ENCODE peak calls at places on chromosomes 6 and 20, in seven cellular contexts. E is fibroblast of lung, I is MM.1S, Q is skeletal muscle cell, S is mucosa of descending colon, A is GM12865, J is fibroblast of the aortic adventitia. W is an unnamed sample.

GRCh38 chr6:88492824-88493223 is 326.7 kb upstream of the CNR1 start:
- DNase-seq in S (no peak), I (peak), Q (peak), E (peak), A (peak), J (peak), W (peak)

GRCh38 chr20:40535816-40536215 is 153.2 kb downstream of the MAFB start:
- DNase-seq in J (no peak), E (no peak), I (no peak), S (no peak), Q (no peak), A (no peak), W (no peak)

GRCh38 chr6:36730424-36731380 is 33.1 kb downstream of the RAB44 start:
- DNase-seq in J (no peak), A (no peak), Q (no peak), S (no peak), I (no peak), E (no peak), W (no peak)

GRCh38 chr6:158909938-158910337 is 90.1 kb downstream of the RSPH3 start:
- DNase-seq in A (peak), I (no peak), S (no peak), J (no peak), E (no peak), Q (no peak), W (no peak)

GRCh38 chr6:136113736-136114173 is 136.4 kb downstream of the MTFR2 start:
- DNase-seq in J (peak), S (peak), I (no peak), Q (peak), E (peak), A (no peak), W (peak)

GRCh38 chr20:58932170-58932569 is 48.9 kb upstream of the NELFCD start:
- DNase-seq in E (no peak), S (no peak), A (no peak), Q (no peak), I (no peak), J (no peak), W (no peak)

GRCh38 chr6:132011582-132011981 is 60.4 kb upstream of the CCN2 start:
- DNase-seq in J (peak), S (no peak), I (no peak), Q (no peak), A (no peak), E (peak), W (peak)

GRCh38 chr6:41291717-41292116 is 5.2 kb upstream of the TREM1 start:
- DNase-seq in A (no peak), I (no peak), E (no peak), S (no peak), J (no peak), Q (no peak), W (no peak)

GRCh38 chr6:32945106-32945761 is 4.4 kb upstream of the HLA-DMB start:
- DNase-seq in E (peak), Q (no peak), S (peak), J (no peak), A (peak), I (no peak), W (no peak)

GRCh38 chr6:30720738-30721197 is 616 bp downstream of the TUBB start:
- DNase-seq in J (peak), Q (no peak), S (peak), I (peak), A (peak), E (peak), W (no peak)

GRCh38 chr6:127483399-127484055 is 24.3 kb upstream of the KIAA0408 start:
- DNase-seq in E (no peak), A (no peak), J (no peak), S (no peak), I (peak), Q (no peak), W (no peak)
- H3K4me3 ChIP-seq in E (peak), A (no peak), J (no peak), S (no peak), I (peak), Q (no peak), W (no peak)

GRCh38 chr6:169250660-169251059 is 3.0 kb downstream of the THBS2 start:
- DNase-seq in Q (peak), I (no peak), J (peak), E (peak), A (no peak), S (no peak), W (no peak)
- H3K4me3 ChIP-seq in Q (no peak), I (no peak), J (peak), E (peak), A (no peak), S (no peak), W (no peak)

DNA sequence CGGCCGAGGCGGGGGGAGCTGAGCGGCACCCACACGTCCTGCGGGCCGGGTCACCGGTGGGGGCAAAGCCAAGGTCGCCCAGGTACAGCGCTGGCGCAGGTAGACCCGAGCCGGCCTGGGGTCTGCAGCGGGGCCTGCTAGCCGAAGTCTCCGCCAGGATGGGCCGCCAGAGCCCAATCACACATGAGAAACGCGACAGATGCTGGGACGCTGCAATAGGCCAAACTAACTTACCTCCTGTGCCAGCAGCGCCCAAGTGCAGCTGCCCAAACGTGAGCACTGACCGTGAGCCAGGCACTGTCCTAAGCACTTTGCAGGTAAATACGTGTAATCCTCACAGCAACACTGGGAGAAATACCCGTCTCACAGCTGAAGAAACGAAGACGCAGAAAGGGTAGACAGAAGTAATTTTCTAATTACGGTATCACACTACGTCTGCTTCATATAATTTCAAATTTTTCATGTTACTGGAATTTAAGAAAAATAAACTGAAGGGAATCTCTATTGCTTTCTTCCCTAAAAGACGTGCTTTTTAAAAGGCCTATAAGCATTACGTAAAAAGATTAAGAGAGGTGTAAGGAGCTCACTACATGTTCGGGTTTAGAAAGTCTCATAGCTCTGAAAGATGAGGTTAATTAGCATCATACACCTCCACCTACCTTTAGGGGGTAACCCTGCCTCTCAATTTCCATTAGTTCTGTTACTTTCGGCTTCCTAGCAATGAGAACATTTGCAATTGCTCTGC is 614 bp upstream of the PLAGL1 start:
- DNase-seq in S (peak), J (no peak), E (no peak), A (no peak), I (no peak), Q (no peak), W (no peak)
- H3K4me3 ChIP-seq in S (peak), J (peak), E (no peak), A (no peak), I (no peak), Q (peak), W (peak)

DNA sequence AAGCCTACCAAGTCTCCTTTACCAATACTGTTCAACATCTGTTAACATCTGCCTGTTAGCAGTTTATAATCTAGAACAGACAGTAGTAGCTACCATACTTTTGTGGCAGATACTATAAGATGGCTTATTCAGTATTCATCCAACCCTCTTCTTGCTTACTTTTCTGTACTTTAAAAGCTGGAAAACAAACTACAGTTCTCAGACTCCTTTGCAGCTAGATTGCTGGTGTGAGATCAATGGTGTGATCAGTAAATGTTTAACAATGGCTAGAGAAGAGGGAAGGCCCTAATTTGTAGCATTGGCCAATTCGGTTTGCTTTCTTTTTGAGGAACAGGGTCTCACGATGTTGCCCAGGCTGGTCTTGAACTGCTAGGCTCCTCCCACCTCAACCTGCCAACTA is 3.5 kb upstream of the REV3L start:
- DNase-seq in Q (no peak), S (no peak), A (no peak), E (no peak), J (no peak), I (no peak), W (no peak)
- H3K4me3 ChIP-seq in Q (no peak), S (no peak), A (no peak), E (no peak), J (no peak), I (no peak), W (no peak)

DNA sequence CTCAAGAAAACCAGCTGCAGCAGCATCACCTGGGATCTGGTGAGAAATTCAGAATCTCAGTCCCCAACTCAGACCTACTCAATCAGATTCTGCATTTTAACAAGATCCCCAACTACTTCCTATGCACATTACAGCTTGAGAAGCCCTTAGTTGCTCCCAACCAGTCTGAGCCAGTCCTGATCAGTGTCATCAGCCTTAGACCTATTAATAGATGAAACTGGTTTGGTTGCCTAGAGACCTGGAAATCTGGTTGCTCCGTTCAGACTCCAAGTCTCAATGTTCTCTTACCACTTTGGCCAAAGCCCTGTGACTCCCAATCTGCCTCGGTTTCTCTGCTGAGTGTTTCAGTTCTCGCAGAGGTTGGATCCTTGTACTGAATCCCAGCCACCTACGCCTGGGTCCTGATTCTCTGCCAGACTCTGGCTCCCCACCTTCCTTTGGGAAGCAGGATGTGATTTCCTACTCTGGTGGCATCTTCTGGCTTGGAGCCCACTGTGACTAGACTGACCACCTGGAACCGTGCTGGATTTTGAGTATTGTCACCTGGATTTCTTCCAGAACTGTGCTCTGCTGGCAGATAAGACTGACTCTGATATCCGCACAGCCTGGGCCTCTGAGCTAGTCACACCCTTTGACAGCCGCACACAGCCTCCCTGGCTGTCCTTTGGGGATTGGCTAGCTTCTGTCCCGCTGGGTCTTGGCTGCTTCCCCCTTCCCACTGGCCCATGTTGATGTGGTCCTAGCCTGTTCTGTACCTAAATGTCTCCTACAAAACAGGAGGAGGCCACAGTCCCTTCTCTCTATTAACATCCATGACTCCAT is 20.3 kb upstream of the ATXN1 start:
- DNase-seq in A (peak), Q (no peak), S (no peak), J (no peak), E (no peak), I (no peak), W (no peak)
- H3K4me3 ChIP-seq in A (no peak), Q (no peak), S (no peak), J (no peak), E (no peak), I (no peak), W (no peak)

DNA sequence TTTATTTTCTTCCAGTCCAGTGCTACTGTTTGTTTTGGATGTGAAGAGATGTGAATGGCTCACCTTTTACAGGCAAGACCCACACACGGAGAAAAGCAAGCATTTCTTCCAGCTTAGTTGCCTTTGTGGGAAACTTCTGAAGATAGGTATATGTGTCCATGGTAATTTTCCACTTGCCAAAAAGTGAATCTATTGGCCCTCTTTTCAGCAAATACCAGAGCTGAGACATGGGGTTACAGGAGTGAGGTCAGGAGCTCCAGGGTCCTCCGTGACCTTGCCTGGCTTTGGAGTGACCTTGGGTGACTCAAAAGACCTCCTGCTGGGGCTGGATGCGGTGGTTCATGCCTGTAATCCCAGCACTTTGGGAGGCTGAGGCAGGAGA is 166.7 kb downstream of the SCML4 start:
- DNase-seq in I (no peak), J (no peak), Q (no peak), A (no peak), E (no peak), S (no peak), W (no peak)
- H3K4me3 ChIP-seq in I (peak), J (no peak), Q (no peak), A (peak), E (no peak), S (no peak), W (no peak)

GRCh38 chr6:24933266-24933665 is 2.5 kb downstream of the RIPOR2 start:
- DNase-seq in E (no peak), I (no peak), J (no peak), Q (no peak), S (no peak), A (peak), W (no peak)
- H3K4me3 ChIP-seq in E (no peak), I (no peak), J (no peak), Q (no peak), S (no peak), A (peak), W (no peak)

W was measured in astrocyte of the cerebellum.